ENCODE peak calls at places on chromosomes 2 and 18, in eight cellular contexts. Z, M, Q, S, C, L, E and R are unnamed samples.

GRCh38 chr2:50492452-50492851 is 539.5 kb downstream of the NRXN1 start:
- DNase-seq in Z (peak), M (peak), Q (peak), S (no peak), C (peak), L (no peak), E (peak), R (peak)

GRCh38 chr2:84314901-84315330 is 144.2 kb downstream of the SUCLG1 start:
- DNase-seq in Z (peak), M (peak), Q (peak), S (peak), C (peak), L (peak), E (peak), R (peak)

GRCh38 chr2:226995625-226996041 is 159.8 kb downstream of the RHBDD1 start:
- DNase-seq in Z (no peak), M (peak), Q (no peak), S (no peak), C (peak), L (no peak), E (peak), R (no peak)

GRCh38 chr2:218975060-218975777 is 9.8 kb downstream of the FEV start:
- DNase-seq in Z (no peak), M (no peak), Q (no peak), S (no peak), C (no peak), L (no peak), E (no peak), R (no peak)

GRCh38 chr2:69237070-69237670 is 149.9 kb downstream of the GFPT1 start:
- DNase-seq in Z (no peak), M (no peak), Q (no peak), S (no peak), C (peak), L (no peak), E (no peak), R (no peak)

GRCh38 chr2:12769492-12770105 is 52.9 kb downstream of the TRIB2 start:
- DNase-seq in Z (no peak), M (no peak), Q (peak), S (no peak), C (peak), L (no peak), E (peak), R (no peak)

GRCh38 chr2:240013343-240013742 is 11.8 kb downstream of the NDUFA10 start:
- DNase-seq in Z (no peak), M (no peak), Q (peak), S (no peak), C (peak), L (no peak), E (peak), R (peak)

GRCh38 chr2:7427293-7428060 is 510.3 kb downstream of the RNF144A start:
- DNase-seq in Z (peak), M (peak), Q (peak), S (no peak), C (peak), L (no peak), E (peak), R (peak)

GRCh38 chr18:9101730-9102390 is 639 bp upstream of the NDUFV2 start:
- DNase-seq in Z (no peak), M (no peak), Q (peak), S (peak), C (peak), L (no peak), E (peak), R (no peak)

GRCh38 chr2:108585446-108585845 is 51.2 kb downstream of the LIMS1 start:
- DNase-seq in Z (no peak), M (no peak), Q (no peak), S (no peak), C (peak), L (no peak), E (no peak), R (no peak)

GRCh38 chr18:24364177-24364576 is 33.4 kb downstream of the OSBPL1A start:
- DNase-seq in Z (no peak), M (no peak), Q (no peak), S (no peak), C (no peak), L (no peak), E (no peak), R (peak)

GRCh38 chr18:37577051-37577611 is 11.5 kb upstream of the CELF4 start:
- DNase-seq in Z (no peak), M (no peak), Q (no peak), S (no peak), C (no peak), L (no peak), E (no peak), R (peak)

GRCh38 chr2:156427067-156427466 is 9.1 kb upstream of the GPD2 start:
- DNase-seq in Z (no peak), M (no peak), Q (peak), S (no peak), C (no peak), L (no peak), E (no peak), R (no peak)

GRCh38 chr2:42935692-42936631 is 143.6 kb upstream of the HAAO start:
- DNase-seq in Z (no peak), M (no peak), Q (no peak), S (no peak), C (peak), L (no peak), E (no peak), R (no peak)

GRCh38 chr18:79488311-79489047 is 92.7 kb downstream of the NFATC1 start:
- DNase-seq in Z (no peak), M (no peak), Q (no peak), S (no peak), C (no peak), L (no peak), E (no peak), R (no peak)

GRCh38 chr2:135945521-135945920 is 39.9 kb downstream of the DARS1 start:
- DNase-seq in Z (no peak), M (no peak), Q (no peak), S (no peak), C (peak), L (no peak), E (no peak), R (no peak)

GRCh38 chr2:202249864-202250263 is 11.5 kb upstream of the SUMO1 start:
- DNase-seq in Z (no peak), M (no peak), Q (no peak), S (no peak), C (no peak), L (no peak), E (no peak), R (peak)

GRCh38 chr2:15159751-15160177 is 401.4 kb downstream of the NBAS start:
- DNase-seq in Z (no peak), M (no peak), Q (peak), S (no peak), C (peak), L (no peak), E (peak), R (peak)

GRCh38 chr18:44627245-44627644 is 53.4 kb upstream of the SETBP1 start:
- DNase-seq in Z (no peak), M (no peak), Q (no peak), S (no peak), C (peak), L (no peak), E (peak), R (peak)

GRCh38 chr2:97911210-97911921 is 84.4 kb downstream of the TMEM131 start:
- DNase-seq in Z (no peak), M (no peak), Q (peak), S (no peak), C (peak), L (no peak), E (peak), R (no peak)

GRCh38 chr2:238466242-238466598 is 39.5 kb downstream of the ASB1 start:
- DNase-seq in Z (no peak), M (no peak), Q (no peak), S (no peak), C (no peak), L (no peak), E (no peak), R (no peak)